ENCODE peak calls at places on chromosome 5, in six cellular contexts. S, L, W, K, G and Q are unnamed samples.

GRCh38 chr5:683619-684481 is 9.3 kb downstream of the TPPP start:
- DNase-seq in W (no peak), K (no peak), S (no peak), L (no peak), G (no peak), Q (no peak)

GRCh38 chr5:98341038-98341710 is 432.3 kb upstream of the RGMB start:
- DNase-seq in K (no peak), L (peak; percentile 97), G (no peak), S (no peak), W (no peak), Q (no peak)

GRCh38 chr5:109907751-109908150 is 218.0 kb downstream of the MAN2A1 start:
- DNase-seq in G (peak; percentile 12), L (peak; percentile 91), K (no peak), S (no peak), W (no peak), Q (no peak)

GRCh38 chr5:12214631-12215030 is 310.4 kb upstream of the CTNND2 start:
- DNase-seq in S (no peak), G (no peak), K (no peak), W (no peak), L (peak; percentile 31), Q (no peak)

GRCh38 chr5:172858990-172859811 is 25.1 kb downstream of the ERGIC1 start:
- DNase-seq in G (no peak), K (peak; percentile 86), S (no peak), W (no peak), L (peak; percentile 85), Q (no peak)

GRCh38 chr5:16673241-16673998 is 56.6 kb upstream of the RETREG1 start:
- DNase-seq in S (no peak), G (no peak), W (no peak), L (no peak), K (no peak), Q (no peak)

GRCh38 chr5:141514330-141515111 is 25.6 kb downstream of the PCDHGC5 start:
- DNase-seq in K (no peak), G (no peak), L (peak; percentile 65), S (peak; percentile 76), W (no peak), Q (peak; percentile 75)

GRCh38 chr5:159507661-159508060 is 177.4 kb upstream of the IL12B start:
- DNase-seq in L (no peak), S (no peak), G (no peak), W (no peak), K (no peak), Q (no peak)

GRCh38 chr5:132237141-132237540 is 9.5 kb upstream of the P4HA2 start:
- DNase-seq in S (no peak), G (no peak), K (peak; percentile 15), L (peak; percentile 45), W (no peak), Q (no peak)

GRCh38 chr5:154351566-154351965 is 94.2 kb upstream of the SAP30L start:
- DNase-seq in L (no peak), W (no peak), K (no peak), S (no peak), G (no peak), Q (no peak)

GRCh38 chr5:149228610-149229297 is 42.9 kb upstream of the AFAP1L1 start:
- DNase-seq in K (peak; percentile 52), S (peak; percentile 49), L (peak; percentile 85), G (peak; percentile 84), W (no peak), Q (peak; percentile 62)

GRCh38 chr5:126811515-126812198 is 34.7 kb downstream of the LMNB1 start:
- DNase-seq in W (no peak), S (no peak), K (no peak), L (peak; percentile 88), G (peak; percentile 83), Q (no peak)

GRCh38 chr5:143188692-143189091 is 214.8 kb downstream of the NR3C1 start:
- DNase-seq in K (no peak), G (no peak), S (no peak), L (no peak), W (no peak), Q (no peak)

GRCh38 chr5:170534177-170534576 is 30.4 kb downstream of the KCNIP1 start:
- DNase-seq in W (no peak), G (no peak), K (no peak), S (no peak), L (no peak), Q (no peak)

GRCh38 chr5:144230806-144231205 is 60.1 kb downstream of the KCTD16 start:
- DNase-seq in L (no peak), W (no peak), K (no peak), G (no peak), S (no peak), Q (no peak)

GRCh38 chr5:143248822-143249579 is 154.5 kb downstream of the NR3C1 start:
- DNase-seq in W (no peak), G (no peak), L (peak; percentile 92), S (no peak), K (no peak), Q (no peak)

GRCh38 chr5:1748271-1748670 is 51.4 kb downstream of the MRPL36 start:
- DNase-seq in W (no peak), G (no peak), L (no peak), K (peak; percentile 3), S (no peak), Q (no peak)

GRCh38 chr5:176875014-176875550 is 24.1 kb downstream of the HK3 start:
- DNase-seq in S (no peak), G (no peak), L (no peak), W (no peak), K (no peak), Q (no peak)

GRCh38 chr5:68137451-68138190 is 77.9 kb upstream of the PIK3R1 start:
- DNase-seq in S (no peak), K (no peak), G (no peak), W (no peak), L (peak; percentile 77), Q (no peak)

GRCh38 chr5:129803403-129803802 is 55.5 kb downstream of the MINAR2 start:
- DNase-seq in L (no peak), G (no peak), S (no peak), K (no peak), W (no peak), Q (no peak)

GRCh38 chr5:150630016-150630415 is 10.4 kb upstream of the SYNPO start:
- DNase-seq in G (no peak), K (no peak), L (no peak), W (no peak), S (no peak), Q (no peak)

GRCh38 chr5:126188804-126189203 is 234.4 kb upstream of the GRAMD2B start:
- DNase-seq in L (no peak), W (no peak), S (no peak), K (no peak), G (no peak), Q (peak; percentile 19)

GRCh38 chr5:109601736-109602135 is 88.0 kb upstream of the MAN2A1 start:
- DNase-seq in S (no peak), G (no peak), L (no peak), K (no peak), W (no peak), Q (peak; percentile 22)

GRCh38 chr5:132839426-132840301 is 9.2 kb upstream of the SHROOM1 start:
- DNase-seq in G (no peak), L (peak; percentile 88), K (no peak), W (no peak), S (no peak), Q (no peak)

GRCh38 chr5:90135979-90136378 is 273.6 kb downstream of the CETN3 start:
- DNase-seq in W (no peak), L (no peak), G (peak; percentile 65), S (peak; percentile 46), K (no peak), Q (peak; percentile 68)

GRCh38 chr5:28483327-28484025 is 1445.1 kb upstream of the CDH9 start:
- DNase-seq in L (no peak), W (no peak), G (no peak), S (no peak), K (no peak), Q (peak; percentile 1)